ENCODE peak calls at places on chromosome 5, in five cellular contexts. C, G, E, A and N are unnamed samples.

GRCh38 chr5:5191906-5192305 is 51.8 kb downstream of the ADAMTS16 start:
- DNase-seq in C (no peak), G (no peak), A (no peak), E (no peak), N (no peak)

GRCh38 chr5:106522296-106522695 is 1148.4 kb downstream of the EFNA5 start:
- DNase-seq in E (no peak), C (no peak), A (no peak), G (peak; percentile 71), N (no peak)

GRCh38 chr5:169139381-169140125 is 161.4 kb downstream of the SLIT3 start:
- DNase-seq in E (no peak), G (no peak), C (no peak), A (peak; percentile 45), N (no peak)

GRCh38 chr5:86665984-86666760 is 48.4 kb downstream of the COX7C start:
- DNase-seq in C (no peak), G (no peak), A (no peak), E (no peak), N (no peak)

GRCh38 chr5:73673161-73673591 is 47.2 kb downstream of the ARHGEF28 start:
- DNase-seq in G (peak; percentile 91), A (peak; percentile 83), E (peak; percentile 67), C (no peak), N (peak; percentile 96)

GRCh38 chr5:159947708-159948358 is 31.6 kb downstream of the ADRA1B start:
- DNase-seq in C (no peak), E (peak; percentile 25), A (peak; percentile 93), G (no peak), N (peak; percentile 70)

GRCh38 chr5:111749303-111750026 is 7.5 kb downstream of the NREP start:
- DNase-seq in A (no peak), C (no peak), G (no peak), E (no peak), N (peak; percentile 34)

GRCh38 chr5:137594717-137595116 is 95.6 kb upstream of the SPOCK1 start:
- DNase-seq in G (no peak), C (no peak), E (no peak), A (peak; percentile 19), N (peak; percentile 41)

GRCh38 chr5:91269198-91269597 is 113.9 kb downstream of the ARRDC3 start:
- DNase-seq in E (no peak), G (no peak), A (no peak), C (peak; percentile 44), N (no peak)

GRCh38 chr5:34582364-34582763 is 73.8 kb upstream of the RAI14 start:
- DNase-seq in C (no peak), G (peak; percentile 18), A (no peak), E (no peak), N (no peak)

GRCh38 chr5:179243333-179243732 is 101.9 kb downstream of the ADAMTS2 start:
- DNase-seq in A (no peak), C (no peak), E (peak; percentile 46), G (no peak), N (peak; percentile 86)

GRCh38 chr5:33688041-33688980 is 203.5 kb downstream of the ADAMTS12 start:
- DNase-seq in E (no peak), A (peak; percentile 85), C (no peak), G (no peak), N (peak; percentile 75)

GRCh38 chr5:130549884-130550552 is 615.0 kb downstream of the HINT1 start:
- DNase-seq in E (no peak), C (no peak), G (peak; percentile 73), A (peak; percentile 86), N (peak; percentile 25)

GRCh38 chr5:102682102-102682647 is 72.9 kb upstream of the PAM start:
- DNase-seq in A (no peak), G (no peak), C (no peak), E (no peak), N (no peak)

GRCh38 chr5:138662599-138662998 is 87.4 kb upstream of the HSPA9 start:
- DNase-seq in C (peak; percentile 32), G (no peak), E (no peak), A (no peak), N (peak; percentile 36)

GRCh38 chr5:172659909-172660628 is 19.0 kb downstream of the NEURL1B start:
- DNase-seq in C (no peak), E (peak; percentile 92), G (no peak), A (peak; percentile 84), N (peak; percentile 91)

GRCh38 chr5:124844371-124844770 is 97.9 kb upstream of the ZNF608 start:
- DNase-seq in A (no peak), E (no peak), G (no peak), C (no peak), N (peak; percentile 45)

GRCh38 chr5:135559342-135559741 is 19.4 kb downstream of the CXCL14 start:
- DNase-seq in C (no peak), E (no peak), A (no peak), G (no peak), N (no peak)

GRCh38 chr5:67205981-67206380 is 9.4 kb upstream of the CD180 start:
- DNase-seq in A (no peak), G (no peak), C (no peak), E (no peak), N (no peak)

DNA sequence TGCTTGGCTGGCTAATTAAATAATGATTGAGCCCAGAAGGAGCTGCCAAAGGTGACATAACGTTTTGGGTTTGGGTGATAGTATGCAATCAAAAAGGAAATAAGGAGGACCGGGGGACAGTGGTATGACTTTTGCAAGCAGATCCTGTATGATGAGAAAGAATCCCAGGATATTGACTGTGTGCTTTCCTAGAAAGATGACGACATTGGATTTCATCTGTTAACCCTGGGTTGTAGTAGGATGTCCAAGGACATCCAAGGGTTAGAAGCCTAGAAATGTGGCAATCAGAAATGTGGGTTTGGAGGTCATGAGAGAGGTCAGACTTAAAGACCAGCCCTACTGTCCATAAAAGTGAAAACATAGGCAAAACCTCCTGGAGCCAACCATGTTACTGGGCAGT is 50.3 kb upstream of the HMHB1 start:
- DNase-seq in E (no peak), G (no peak), C (no peak), A (no peak), N (no peak)
- H3K27ac ChIP-seq in E (no peak overlapping the region), G (no peak overlapping the region), C (no peak overlapping the region), A (no peak overlapping the region), N (no peak overlapping the region)

DNA sequence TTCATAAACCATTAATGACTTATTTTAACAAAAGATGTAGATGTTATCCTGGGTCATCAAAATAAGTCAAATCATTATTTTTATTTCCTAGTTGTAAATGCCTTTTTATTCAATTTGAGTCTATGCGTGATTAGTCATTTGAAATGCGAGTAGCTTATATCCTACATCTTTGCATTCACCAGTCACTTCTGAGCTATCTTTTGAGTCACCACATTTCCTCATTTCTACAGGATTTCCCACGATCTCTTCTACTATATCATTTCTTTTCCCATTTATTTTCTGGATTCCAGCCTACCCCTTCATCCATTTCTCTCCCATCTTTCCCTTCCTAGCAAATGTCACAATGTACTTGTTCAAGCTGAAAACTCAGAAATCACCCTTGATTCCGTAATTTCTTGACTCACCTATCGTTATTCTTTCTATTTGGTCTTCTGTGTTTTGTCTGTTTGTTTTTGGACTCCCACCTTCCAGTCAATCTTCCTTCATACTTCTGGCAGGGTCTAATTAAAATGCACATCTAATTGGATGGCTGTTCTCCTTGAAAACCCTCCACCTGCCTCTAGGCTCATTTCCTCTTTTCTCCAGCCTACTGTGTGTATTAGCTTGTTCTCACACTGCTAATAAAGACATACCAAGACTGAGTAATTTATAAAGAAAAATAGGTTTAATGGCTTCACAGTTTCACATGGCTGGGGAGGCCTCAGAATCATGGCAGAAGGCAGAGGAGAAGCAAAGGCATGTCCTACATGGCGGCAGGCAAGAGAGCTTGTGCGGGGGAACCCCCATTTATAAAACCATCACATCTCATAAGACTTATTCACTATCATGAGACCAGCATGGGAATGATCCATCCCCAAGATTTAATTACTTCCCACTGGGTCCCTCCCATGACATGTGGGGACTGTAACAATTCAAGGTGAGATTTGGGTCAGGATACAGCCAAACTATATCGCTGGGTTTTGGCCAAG is 112.4 kb downstream of the MEF2C start:
- DNase-seq in G (peak; percentile 33), C (no peak), A (peak; percentile 30), E (no peak), N (peak; percentile 46)
- H3K36me3 ChIP-seq in G (no peaks in the 10 kb centered on the region), C (peaks cover 35% of the 10 kb centered on the region), A (no peaks in the 10 kb centered on the region), E (no peaks in the 10 kb centered on the region), N (no peaks in the 10 kb centered on the region)

GRCh38 chr5:154163327-154163997 is 27.1 kb upstream of the GALNT10 start:
- DNase-seq in G (no peak), C (no peak), A (no peak), E (no peak), N (no peak)
- TF ChIP-seq EZH2 in G (no peak), C (no peak), A (no peak), E (no peak), N (no peak)

GRCh38 chr5:116583085-116583766 is 8.6 kb upstream of the SEMA6A start:
- DNase-seq in A (no peak), E (no peak), G (peak; percentile 76), C (no peak), N (peak; percentile 33)
- H3K27ac ChIP-seq in A (no peak overlapping the region), E (no peak overlapping the region), G (peak overlapping the region; percentile 21), C (no peak overlapping the region), N (no peak overlapping the region)

DNA sequence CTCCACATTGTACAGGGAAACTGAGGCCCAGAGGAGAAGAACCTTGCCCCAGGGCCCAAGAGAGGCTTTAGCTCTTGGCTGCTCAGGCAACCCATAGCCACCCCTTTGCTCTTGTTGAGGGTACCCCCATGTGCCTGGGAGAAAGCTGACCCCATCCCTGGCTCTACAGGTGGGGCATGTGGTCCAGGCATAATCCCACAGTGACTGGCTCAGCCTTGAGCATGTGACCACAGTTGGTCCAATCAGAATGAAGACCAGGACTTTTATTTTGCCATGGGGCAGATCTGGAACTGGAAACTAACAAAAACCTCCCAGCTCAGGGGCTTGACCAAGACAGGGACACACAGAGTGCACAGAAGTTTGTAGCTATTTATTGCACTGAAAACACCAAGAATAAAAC is 29.3 kb downstream of the SLC6A7 start:
- DNase-seq in C (no peak), G (no peak), A (no peak), E (no peak), N (peak; percentile 35)
- H3K36me3 ChIP-seq in C (no peaks in the 10 kb centered on the region), G (no peaks in the 10 kb centered on the region), A (no peaks in the 10 kb centered on the region), E (no peaks in the 10 kb centered on the region), N (no peaks in the 10 kb centered on the region)

DNA sequence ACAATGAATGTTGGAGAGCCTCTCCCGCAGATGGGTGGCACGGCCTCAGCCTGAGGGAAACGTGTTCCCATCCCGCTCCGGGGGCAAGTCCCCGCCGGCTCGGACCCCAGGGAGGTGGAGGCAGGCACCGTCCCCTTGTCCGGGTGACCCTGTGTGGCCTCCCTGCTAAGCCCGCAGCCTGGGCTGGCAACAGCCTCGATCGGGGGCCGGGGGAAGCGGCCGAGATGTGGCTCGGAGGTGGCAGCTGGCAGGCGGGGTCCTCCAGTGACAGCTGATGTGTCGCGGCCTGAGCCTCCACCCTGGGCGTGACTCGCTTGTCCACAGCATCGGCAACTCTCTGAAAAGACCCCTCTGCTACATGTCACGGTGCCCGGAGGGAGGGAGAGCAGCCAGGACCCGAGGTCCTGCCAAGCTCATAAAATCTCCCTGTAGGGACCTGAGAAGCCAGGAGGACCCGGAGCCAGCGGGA is 124.7 kb upstream of the IRX4 start:
- DNase-seq in G (no peak), A (no peak), C (no peak), E (no peak), N (no peak)
- TF ChIP-seq EZH2 in G (no peak), A (no peak), C (no peak), E (no peak), N (no peak)

GRCh38 chr5:50963647-50964584 is 297.5 kb downstream of the PARP8 start:
- DNase-seq in C (no peak), G (no peak), E (peak; percentile 38), A (no peak), N (no peak)
- H3K27ac ChIP-seq in C (no peak overlapping the region), G (no peak overlapping the region), E (peak overlapping the region; percentile 90), A (no peak overlapping the region), N (no peak overlapping the region)